ENCODE peak calls at places on chromosome 12, in six cellular contexts. G is IMR-90, D is H9, M is mesenchymal stem cell, X is mesendoderm, Z is H1. C is an unnamed sample.

GRCh38 chr12:49367381-49368239 is at the start of gene SPATS2:
- DNase-seq in G (no peak), D (peak), M (peak), X (peak), Z (no peak), C (no peak)

GRCh38 chr12:14314801-14315200 is 50.7 kb upstream of the ATF7IP start:
- DNase-seq in G (no peak), D (no peak), M (no peak), X (no peak), Z (no peak), C (no peak)

GRCh38 chr12:94244165-94245133 is 96.1 kb downstream of the PLXNC1 start:
- DNase-seq in G (no peak), D (no peak), M (no peak), X (no peak), Z (no peak), C (no peak)

GRCh38 chr12:45243963-45244362 is 28.1 kb downstream of the ANO6 start:
- DNase-seq in G (no peak), D (no peak), M (no peak), X (no peak), Z (no peak), C (no peak)

GRCh38 chr12:66014818-66015217 is 115.7 kb downstream of the LLPH start:
- DNase-seq in G (peak), D (no peak), M (peak), X (no peak), Z (no peak), C (no peak)

GRCh38 chr12:106908561-106908960 is 47.1 kb upstream of the TMEM263 start:
- DNase-seq in G (no peak), D (no peak), M (no peak), X (no peak), Z (no peak), C (no peak)

GRCh38 chr12:30796508-30796780 is 41.7 kb upstream of the CAPRIN2 start:
- DNase-seq in G (peak), D (peak), M (no peak), X (no peak), Z (no peak), C (peak)

GRCh38 chr12:129552996-129553750 is 350.7 kb downstream of the TMEM132D start:
- DNase-seq in G (no peak), D (no peak), M (no peak), X (no peak), Z (no peak), C (no peak)

GRCh38 chr12:108232565-108232964 is 103.5 kb downstream of the WSCD2 start:
- DNase-seq in G (no peak), D (no peak), M (no peak), X (no peak), Z (no peak), C (no peak)

GRCh38 chr12:43847427-43847826 is 11.5 kb downstream of the TMEM117 start:
- DNase-seq in G (peak), D (no peak), M (peak), X (no peak), Z (no peak), C (no peak)

GRCh38 chr12:67220065-67220464 is 49.1 kb upstream of the CAND1 start:
- DNase-seq in G (no peak), D (peak), M (no peak), X (peak), Z (no peak), C (no peak)

GRCh38 chr12:121748218-121748570 is 35.6 kb downstream of the TMEM120B start:
- DNase-seq in G (no peak), D (peak), M (no peak), X (no peak), Z (no peak), C (no peak)

GRCh38 chr12:122880155-122880605 is 15.7 kb downstream of the VPS37B start:
- DNase-seq in G (peak), D (no peak), M (peak), X (no peak), Z (no peak), C (no peak)

GRCh38 chr12:1579626-1580025 is 14.8 kb downstream of the FBXL14 start:
- DNase-seq in G (peak), D (no peak), M (no peak), X (no peak), Z (no peak), C (no peak)

GRCh38 chr12:68839183-68840147 is 31.5 kb downstream of the MDM2 start:
- DNase-seq in G (no peak), D (no peak), M (no peak), X (no peak), Z (no peak), C (no peak)

GRCh38 chr12:132279184-132279889 is 50.1 kb downstream of the GALNT9 start:
- DNase-seq in G (peak), D (peak), M (no peak), X (peak), Z (no peak), C (no peak)

GRCh38 chr12:46492471-46493351 is 120.1 kb upstream of the SLC38A2 start:
- DNase-seq in G (peak), D (no peak), M (peak), X (peak), Z (no peak), C (no peak)
- H3K4me2 ChIP-seq in G (peak), D (no peak), M (no peak), X (no peak), Z (no peak), C (no peak)

GRCh38 chr12:57255916-57256315 is 4.9 kb upstream of the STAC3 start:
- DNase-seq in G (no peak), D (no peak), M (no peak), X (no peak), Z (no peak), C (no peak)
- H2BK15ac ChIP-seq in G (no peak), D (no peak), M (peak), X (no peak), Z (no peak), C (no peak)

DNA sequence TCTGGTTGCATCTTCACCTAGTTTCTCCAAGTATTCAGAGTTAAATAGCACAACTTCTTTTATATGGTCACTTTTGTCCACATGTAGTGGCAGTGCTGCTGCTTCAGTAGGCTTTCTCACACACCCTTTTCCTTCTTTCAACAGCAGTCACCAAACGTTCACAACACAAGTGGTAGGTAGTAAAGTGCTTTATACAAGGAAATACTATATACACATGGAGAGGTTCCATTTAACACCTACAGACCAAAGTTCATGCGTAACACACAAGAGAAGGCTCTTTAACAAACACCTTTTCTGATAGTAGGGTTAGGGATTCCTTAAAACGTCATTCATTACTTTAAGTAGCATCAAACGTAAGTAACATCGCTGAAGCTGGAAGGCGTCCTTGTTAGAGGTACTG is 107.1 kb upstream of the USP44 start:
- DNase-seq in G (no peak), D (no peak), M (no peak), X (no peak), Z (no peak), C (no peak)
- H3K27ac ChIP-seq in G (no peak), D (no peak), M (no peak), X (no peak), Z (no peak), C (no peak)

DNA sequence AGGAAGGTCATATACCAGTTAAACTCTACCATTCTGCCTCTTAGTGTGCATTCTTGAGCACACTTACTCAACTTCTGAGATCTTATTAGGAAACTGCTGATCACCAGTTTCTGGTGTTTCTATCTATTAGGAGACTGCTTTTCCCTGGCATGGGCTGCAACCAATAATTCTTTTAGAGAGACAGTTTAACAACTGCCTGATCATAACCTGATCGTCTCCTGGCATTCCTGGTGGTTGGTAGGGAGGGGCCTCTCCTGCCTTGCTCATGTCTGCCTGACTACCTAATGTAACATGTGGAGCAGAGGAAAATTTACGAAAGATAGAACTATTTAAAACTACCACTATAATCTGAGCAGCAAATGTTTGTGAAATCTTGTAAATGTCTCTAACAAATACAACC is 75.3 kb upstream of the MGAT4C start:
- DNase-seq in G (no peak), D (no peak), M (no peak), X (peak), Z (no peak), C (no peak)
- H3K4me2 ChIP-seq in G (no peak), D (no peak), M (no peak), X (no peak), Z (no peak), C (no peak)

GRCh38 chr12:105841880-105842279 is 296.9 kb downstream of the NUAK1 start:
- DNase-seq in G (no peak), D (no peak), M (no peak), X (no peak), Z (no peak), C (no peak)

GRCh38 chr12:105840384-105840783 is 298.4 kb downstream of the NUAK1 start:
- DNase-seq in G (no peak), D (no peak), M (no peak), X (peak), Z (no peak), C (no peak)

GRCh38 chr12:105836235-105836634 is 302.5 kb downstream of the NUAK1 start:
- DNase-seq in G (no peak), D (no peak), M (no peak), X (no peak), Z (no peak), C (no peak)

GRCh38 chr12:105835505-105835904 is 303.2 kb downstream of the NUAK1 start:
- DNase-seq in G (no peak), D (no peak), M (no peak), X (no peak), Z (no peak), C (no peak)

GRCh38 chr12:105839629-105840127 is 299.1 kb downstream of the NUAK1 start:
- DNase-seq in G (no peak), D (no peak), M (no peak), X (no peak), Z (no peak), C (no peak)
- H2BK15ac ChIP-seq in G (no peak), D (no peak), M (no peak), X (no peak), Z (no peak), C (no peak)

DNA sequence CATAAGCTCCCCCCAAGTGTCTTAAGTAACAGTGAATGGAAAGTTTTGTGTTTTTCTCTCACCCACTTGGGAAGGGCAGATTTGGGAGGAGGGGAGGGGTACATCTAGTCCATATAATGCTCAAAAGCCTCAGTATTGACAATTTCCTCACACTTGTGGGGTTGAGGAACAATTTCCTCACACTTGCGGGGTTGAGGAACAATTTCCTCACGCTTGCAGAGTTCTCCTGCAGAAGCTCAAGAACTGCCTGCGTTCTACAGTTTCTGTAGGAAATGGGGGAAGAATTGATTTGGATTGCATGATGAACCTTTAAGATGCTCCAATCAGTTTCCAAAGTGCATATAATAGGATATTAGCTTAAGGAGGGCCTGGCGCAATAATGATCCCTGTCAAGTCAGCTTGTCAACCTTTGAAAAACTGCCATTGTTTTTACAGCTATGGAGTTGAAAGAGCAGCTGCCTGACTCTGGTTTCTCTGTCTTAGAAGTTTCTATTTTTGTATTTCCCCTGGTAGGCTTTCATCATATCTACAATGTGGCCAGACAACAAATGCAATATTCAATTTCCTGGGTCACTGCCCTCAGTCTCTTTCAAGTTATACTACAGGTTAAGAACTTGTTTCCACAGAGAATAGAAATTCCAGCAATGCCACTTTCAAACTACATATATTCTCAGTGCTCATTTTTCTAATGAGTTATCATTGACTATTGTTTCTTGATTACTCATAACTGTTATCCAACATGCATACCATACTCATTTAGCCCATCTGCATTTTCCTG is 66.5 kb downstream of the PLEKHG7 start:
- DNase-seq in G (no peak), D (no peak), M (no peak), X (no peak), Z (no peak), C (no peak)
- H3K27ac ChIP-seq in G (no peak), D (no peak), M (no peak), X (no peak), Z (no peak), C (no peak)

DNA sequence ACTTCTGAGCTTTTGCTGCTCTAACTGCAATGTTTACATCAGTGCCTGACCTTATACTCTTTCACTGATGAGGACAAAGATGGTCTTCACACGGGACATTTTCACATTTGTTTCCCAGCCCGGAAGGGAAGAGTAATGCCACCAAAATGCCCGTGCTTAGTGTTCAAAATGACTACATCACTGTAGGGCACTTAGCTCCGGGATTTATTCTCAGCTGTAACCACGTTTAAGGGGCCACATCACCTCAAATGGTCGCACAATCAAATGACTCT is 2.9 kb downstream of the GSG1 start:
- DNase-seq in G (no peak), D (no peak), M (no peak), X (no peak), Z (no peak), C (no peak)
- H3K4me2 ChIP-seq in G (peak), D (peak), M (peak), X (peak), Z (peak), C (no peak)

C was measured in neuronal stem cell.